ENCODE peak calls at places on chromosome 15, in seven cellular contexts. B is Calu3; E is fibroblast of the aortic adventitia; J is activated CD8-positive, alpha-beta memory T cell treated with anti-CD3 and anti-CD28 coated beads for 4 hours; U is sigmoid colon; X is NCI-H2081; K is progenitor cell of endocrine pancreas. G is an unnamed sample.

GRCh38 chr15:40873625-40874561 is at the start of gene RHOV:
- DNase-seq in U (peak; percentile 72), E (no peak), J (peak; percentile 20), X (peak; percentile 75), B (peak; percentile 87), K (peak; percentile 73), G (peak; percentile 70)

GRCh38 chr15:65651042-65651322 is 29.2 kb downstream of the SLC24A1 start:
- DNase-seq in B (no peak), K (no peak), X (no peak), U (no peak), J (no peak), E (no peak), G (no peak)

GRCh38 chr15:64828985-64829384 is 3.5 kb upstream of the PIF1 start:
- DNase-seq in K (no peak), E (no peak), U (no peak), B (no peak), J (no peak), X (no peak), G (no peak)

GRCh38 chr15:64894395-64895056 is 17.2 kb upstream of the ANKDD1A start:
- DNase-seq in B (no peak), X (no peak), U (peak; percentile 70), K (peak; percentile 29), J (peak; percentile 49), E (no peak), G (no peak)

GRCh38 chr15:59315914-59316428 is 56.7 kb downstream of the MYO1E start:
- DNase-seq in U (no peak), X (no peak), K (no peak), B (no peak), E (peak; percentile 82), J (no peak), G (no peak)

GRCh38 chr15:94162946-94163345 is 68.4 kb upstream of the MCTP2 start:
- DNase-seq in B (no peak), K (no peak), E (no peak), U (no peak), J (no peak), X (no peak), G (no peak)

GRCh38 chr15:87577336-87577735 is 679.2 kb downstream of the NTRK3 start:
- DNase-seq in E (no peak), K (no peak), J (no peak), U (no peak), B (no peak), X (no peak), G (no peak)

GRCh38 chr15:92077353-92078080 is 224.0 kb downstream of the SLCO3A1 start:
- DNase-seq in K (peak; percentile 65), E (peak; percentile 74), J (peak; percentile 38), U (peak; percentile 79), B (peak; percentile 83), X (peak; percentile 54), G (peak; percentile 79)

GRCh38 chr15:66580643-66581042 is 14.8 kb upstream of the LCTL start:
- DNase-seq in J (no peak), X (no peak), B (no peak), E (peak; percentile 64), K (no peak), U (no peak), G (no peak)

GRCh38 chr15:92020765-92021164 is 167.3 kb downstream of the SLCO3A1 start:
- DNase-seq in E (peak; percentile 92), J (no peak), U (no peak), K (no peak), X (no peak), B (no peak), G (no peak)

GRCh38 chr15:84928843-84929168 is 44.3 kb downstream of the SLC28A1 start:
- DNase-seq in U (no peak), B (no peak), K (no peak), J (no peak), E (peak; percentile 45), X (no peak), G (no peak)

GRCh38 chr15:68783226-68784054 is 37.3 kb downstream of the ANP32A start:
- DNase-seq in K (no peak), X (no peak), B (peak; percentile 73), J (peak; percentile 35), E (no peak), U (peak; percentile 63), G (no peak)

GRCh38 chr15:51380999-51381806 is 39.7 kb downstream of the GLDN start:
- DNase-seq in E (peak; percentile 88), U (peak; percentile 72), X (peak; percentile 80), J (no peak), B (peak; percentile 72), K (no peak), G (peak; percentile 61)

GRCh38 chr15:101120961-101121360 is 130.9 kb downstream of the CHSY1 start:
- DNase-seq in U (no peak), E (no peak), J (no peak), K (no peak), X (no peak), B (no peak), G (no peak)

GRCh38 chr15:69573815-69574472 is 121.3 kb downstream of the RPLP1 start:
- DNase-seq in B (no peak), E (peak; percentile 60), U (no peak), J (peak; percentile 36), X (no peak), K (no peak), G (no peak)

GRCh38 chr15:43150171-43150929 is 17.0 kb downstream of the TMEM62 start:
- DNase-seq in J (no peak), U (no peak), B (no peak), X (no peak), E (peak; percentile 90), K (no peak), G (no peak)

GRCh38 chr15:85759391-85759790 is 35.3 kb downstream of the KLHL25 start:
- DNase-seq in J (no peak), U (peak; percentile 62), K (no peak), X (no peak), B (no peak), E (no peak), G (no peak)

GRCh38 chr15:56337084-56337725 is 28.0 kb upstream of the TEX9 start:
- DNase-seq in U (no peak), X (no peak), E (no peak), B (no peak), K (no peak), J (no peak), G (no peak)

GRCh38 chr15:25661898-25662297 is 201.2 kb downstream of the ATP10A start:
- DNase-seq in K (no peak), X (no peak), E (no peak), U (no peak), B (no peak), J (no peak), G (no peak)

GRCh38 chr15:95712785-95713184 is 617.7 kb upstream of the NR2F2 start:
- DNase-seq in J (no peak), K (no peak), E (no peak), X (no peak), B (no peak), U (no peak), G (no peak)

GRCh38 chr15:39543651-39544050 is 37.2 kb upstream of the THBS1 start:
- DNase-seq in U (no peak), K (no peak), E (peak; percentile 32), B (no peak), J (no peak), X (no peak), G (no peak)

G was measured in glutamatergic neuron.